ENCODE peak calls at places on chromosomes 5 and 9, in seven cellular contexts. One of them, this sample, is unnamed.

GRCh38 chr9:85056203-85056572 is 386.7 kb downstream of the NTRK2 start:
- DNase-seq in astrocyte: no peak
- DNase-seq in mammary epithelial cell: no peak
- DNase-seq in CD8-positive, alpha-beta T cell: no peak
- DNase-seq in lower lobe of right lung: no peak
- DNase-seq in thoracic aorta: no peak
- DNase-seq in brain microvascular endothelial cell: no peak
- DNase-seq in this sample: no peak

GRCh38 chr9:33620738-33621439 is 96.8 kb downstream of the ANKRD18B start:
- DNase-seq in lower lobe of right lung: no peak
- DNase-seq in astrocyte: peak
- DNase-seq in thoracic aorta: no peak
- DNase-seq in brain microvascular endothelial cell: peak
- DNase-seq in mammary epithelial cell: peak
- DNase-seq in CD8-positive, alpha-beta T cell: no peak
- DNase-seq in this sample: peak

GRCh38 chr9:30575691-30576090 is 1808.8 kb upstream of the ACO1 start:
- DNase-seq in astrocyte: no peak
- DNase-seq in lower lobe of right lung: no peak
- DNase-seq in CD8-positive, alpha-beta T cell: no peak
- DNase-seq in thoracic aorta: no peak
- DNase-seq in brain microvascular endothelial cell: no peak
- DNase-seq in mammary epithelial cell: no peak
- DNase-seq in this sample: no peak

GRCh38 chr5:124962735-124963134 is 216.3 kb upstream of the ZNF608 start:
- DNase-seq in brain microvascular endothelial cell: no peak
- DNase-seq in lower lobe of right lung: no peak
- DNase-seq in thoracic aorta: no peak
- DNase-seq in astrocyte: no peak
- DNase-seq in mammary epithelial cell: no peak
- DNase-seq in CD8-positive, alpha-beta T cell: no peak
- DNase-seq in this sample: no peak

GRCh38 chr5:142053434-142054253 is 40.8 kb upstream of the GNPDA1 start:
- DNase-seq in thoracic aorta: no peak
- DNase-seq in lower lobe of right lung: no peak
- DNase-seq in mammary epithelial cell: peak
- DNase-seq in CD8-positive, alpha-beta T cell: no peak
- DNase-seq in astrocyte: peak
- DNase-seq in brain microvascular endothelial cell: peak
- DNase-seq in this sample: no peak

GRCh38 chr5:133247881-133248642 is 196.2 kb downstream of the HSPA4 start:
- DNase-seq in brain microvascular endothelial cell: peak
- DNase-seq in thoracic aorta: no peak
- DNase-seq in mammary epithelial cell: no peak
- DNase-seq in astrocyte: no peak
- DNase-seq in lower lobe of right lung: peak
- DNase-seq in CD8-positive, alpha-beta T cell: no peak
- DNase-seq in this sample: no peak

GRCh38 chr9:136339173-136339957 is 12.0 kb downstream of the GPSM1 start:
- DNase-seq in mammary epithelial cell: peak
- DNase-seq in CD8-positive, alpha-beta T cell: peak
- DNase-seq in thoracic aorta: no peak
- DNase-seq in brain microvascular endothelial cell: no peak
- DNase-seq in lower lobe of right lung: peak
- DNase-seq in astrocyte: no peak
- DNase-seq in this sample: no peak

GRCh38 chr9:22030101-22030598 is 21.0 kb upstream of the CDKN2B start:
- DNase-seq in brain microvascular endothelial cell: peak
- DNase-seq in mammary epithelial cell: peak
- DNase-seq in astrocyte: peak
- DNase-seq in lower lobe of right lung: no peak
- DNase-seq in thoracic aorta: no peak
- DNase-seq in CD8-positive, alpha-beta T cell: no peak
- DNase-seq in this sample: no peak

GRCh38 chr5:76664065-76664464 is 40.9 kb upstream of the F2RL2 start:
- DNase-seq in astrocyte: no peak
- DNase-seq in lower lobe of right lung: no peak
- DNase-seq in thoracic aorta: no peak
- DNase-seq in brain microvascular endothelial cell: no peak
- DNase-seq in CD8-positive, alpha-beta T cell: no peak
- DNase-seq in mammary epithelial cell: no peak
- DNase-seq in this sample: no peak

GRCh38 chr5:180082633-180083420 is 11.3 kb upstream of the RNF130 start:
- DNase-seq in astrocyte: no peak
- DNase-seq in brain microvascular endothelial cell: no peak
- DNase-seq in thoracic aorta: no peak
- DNase-seq in CD8-positive, alpha-beta T cell: no peak
- DNase-seq in mammary epithelial cell: no peak
- DNase-seq in lower lobe of right lung: no peak
- DNase-seq in this sample: no peak

GRCh38 chr9:76255781-76256455 is 138.3 kb downstream of the RFK start:
- DNase-seq in astrocyte: peak
- DNase-seq in brain microvascular endothelial cell: peak
- DNase-seq in lower lobe of right lung: peak
- DNase-seq in CD8-positive, alpha-beta T cell: no peak
- DNase-seq in thoracic aorta: peak
- DNase-seq in mammary epithelial cell: peak
- DNase-seq in this sample: peak

GRCh38 chr5:39231705-39232525 is 12.6 kb upstream of the FYB1 start:
- DNase-seq in astrocyte: peak
- DNase-seq in brain microvascular endothelial cell: peak
- DNase-seq in CD8-positive, alpha-beta T cell: no peak
- DNase-seq in thoracic aorta: no peak
- DNase-seq in lower lobe of right lung: no peak
- DNase-seq in mammary epithelial cell: peak
- DNase-seq in this sample: peak

DNA sequence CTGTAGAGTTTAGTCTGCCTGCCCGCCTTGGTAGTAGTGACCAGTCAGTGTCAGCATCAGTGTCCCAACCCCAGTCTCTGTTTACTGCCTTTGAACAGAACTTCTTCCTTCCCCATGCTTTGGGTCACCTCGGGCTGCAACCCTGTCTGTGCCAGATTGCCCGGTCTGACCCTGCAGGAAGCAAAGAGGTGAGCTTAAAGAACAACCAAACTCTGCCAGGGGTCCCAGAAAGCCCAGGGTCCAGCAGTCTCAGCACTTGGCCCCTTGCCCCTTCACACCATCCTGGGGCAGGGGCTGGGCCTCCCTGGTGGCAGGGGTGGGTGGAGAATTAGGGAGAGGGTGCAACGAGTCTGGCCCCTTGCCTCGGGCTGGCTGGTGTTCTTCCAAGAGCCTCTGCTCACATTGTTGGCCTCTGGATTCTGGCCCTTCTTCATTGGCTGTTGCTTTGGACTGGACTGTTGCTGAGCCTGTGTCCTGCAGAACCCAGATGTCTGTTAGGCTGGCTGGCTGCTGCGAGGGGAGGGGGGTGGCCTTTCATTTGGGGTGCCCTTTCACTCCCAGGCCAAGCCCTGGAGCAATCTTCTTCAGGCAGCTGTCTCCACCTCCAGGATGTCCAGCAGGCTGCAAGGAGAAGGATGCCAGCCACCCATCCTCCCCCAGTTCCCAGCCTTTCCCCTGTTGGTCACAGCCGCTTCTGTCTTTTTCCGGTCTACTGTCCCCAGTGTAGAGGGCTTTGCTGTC is 51.2 kb downstream of the SAR1B start:
- DNase-seq in lower lobe of right lung: no peak
- DNase-seq in CD8-positive, alpha-beta T cell: no peak
- DNase-seq in astrocyte: no peak
- DNase-seq in thoracic aorta: no peak
- DNase-seq in mammary epithelial cell: no peak
- DNase-seq in brain microvascular endothelial cell: no peak
- DNase-seq in this sample: no peak
- H3K27ac ChIP-seq in lower lobe of right lung: peak
- H3K27ac ChIP-seq in CD8-positive, alpha-beta T cell: no peak
- H3K27ac ChIP-seq in astrocyte: no peak
- H3K27ac ChIP-seq in thoracic aorta: peak
- H3K27ac ChIP-seq in mammary epithelial cell: no peak
- H3K27ac ChIP-seq in brain microvascular endothelial cell: no peak
- H3K27ac ChIP-seq in this sample: no peak

GRCh38 chr9:82582693-82583092 is 480.2 kb downstream of the RASEF start:
- DNase-seq in CD8-positive, alpha-beta T cell: no peak
- DNase-seq in astrocyte: no peak
- DNase-seq in lower lobe of right lung: no peak
- DNase-seq in brain microvascular endothelial cell: no peak
- DNase-seq in mammary epithelial cell: no peak
- DNase-seq in thoracic aorta: no peak
- DNase-seq in this sample: no peak

GRCh38 chr9:82583524-82583923 is 479.4 kb downstream of the RASEF start:
- DNase-seq in thoracic aorta: no peak
- DNase-seq in astrocyte: no peak
- DNase-seq in mammary epithelial cell: no peak
- DNase-seq in brain microvascular endothelial cell: no peak
- DNase-seq in CD8-positive, alpha-beta T cell: no peak
- DNase-seq in lower lobe of right lung: no peak
- DNase-seq in this sample: no peak

GRCh38 chr9:82580921-82581320 is 482.0 kb downstream of the RASEF start:
- DNase-seq in brain microvascular endothelial cell: no peak
- DNase-seq in thoracic aorta: no peak
- DNase-seq in mammary epithelial cell: no peak
- DNase-seq in astrocyte: no peak
- DNase-seq in lower lobe of right lung: no peak
- DNase-seq in CD8-positive, alpha-beta T cell: no peak
- DNase-seq in this sample: no peak

GRCh38 chr9:82584349-82584846 is 478.5 kb downstream of the RASEF start:
- DNase-seq in brain microvascular endothelial cell: no peak
- DNase-seq in mammary epithelial cell: no peak
- DNase-seq in CD8-positive, alpha-beta T cell: no peak
- DNase-seq in astrocyte: peak
- DNase-seq in lower lobe of right lung: no peak
- DNase-seq in thoracic aorta: no peak
- DNase-seq in this sample: no peak

GRCh38 chr9:82581516-82581915 is 481.4 kb downstream of the RASEF start:
- DNase-seq in lower lobe of right lung: no peak
- DNase-seq in CD8-positive, alpha-beta T cell: no peak
- DNase-seq in mammary epithelial cell: no peak
- DNase-seq in thoracic aorta: no peak
- DNase-seq in brain microvascular endothelial cell: no peak
- DNase-seq in astrocyte: peak
- DNase-seq in this sample: no peak
- H3K27ac ChIP-seq in lower lobe of right lung: no peak
- H3K27ac ChIP-seq in CD8-positive, alpha-beta T cell: no peak
- H3K27ac ChIP-seq in mammary epithelial cell: no peak
- H3K27ac ChIP-seq in thoracic aorta: no peak
- H3K27ac ChIP-seq in brain microvascular endothelial cell: no peak
- H3K27ac ChIP-seq in astrocyte: no peak
- H3K27ac ChIP-seq in this sample: no peak

DNA sequence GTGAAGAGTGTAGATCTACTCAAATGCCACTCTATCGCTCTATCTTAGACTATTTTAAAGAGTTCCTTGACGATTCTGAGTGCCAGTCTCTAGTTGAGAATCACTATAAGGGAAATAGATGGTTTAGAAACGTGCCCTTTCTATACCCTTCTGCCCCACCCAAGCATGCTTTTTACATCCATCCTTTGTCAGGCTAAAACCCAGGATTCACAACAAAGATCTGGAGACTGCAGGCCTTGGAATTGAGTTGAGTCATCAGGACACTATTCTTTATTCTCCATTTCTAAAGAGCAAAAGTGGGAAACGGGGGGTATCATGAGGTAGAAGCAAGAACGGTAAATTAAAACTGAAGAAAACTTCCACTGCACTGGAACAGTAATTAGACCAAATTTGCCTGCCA is 48.7 kb downstream of the ELAVL2 start:
- DNase-seq in thoracic aorta: no peak
- DNase-seq in lower lobe of right lung: no peak
- DNase-seq in CD8-positive, alpha-beta T cell: no peak
- DNase-seq in mammary epithelial cell: no peak
- DNase-seq in brain microvascular endothelial cell: no peak
- DNase-seq in astrocyte: no peak
- DNase-seq in this sample: no peak
- H3K27ac ChIP-seq in thoracic aorta: no peak
- H3K27ac ChIP-seq in lower lobe of right lung: no peak
- H3K27ac ChIP-seq in CD8-positive, alpha-beta T cell: no peak
- H3K27ac ChIP-seq in mammary epithelial cell: no peak
- H3K27ac ChIP-seq in brain microvascular endothelial cell: no peak
- H3K27ac ChIP-seq in astrocyte: no peak
- H3K27ac ChIP-seq in this sample: no peak

GRCh38 chr9:120726484-120726883 is 12.2 kb upstream of the MEGF9 start:
- DNase-seq in CD8-positive, alpha-beta T cell: no peak
- DNase-seq in mammary epithelial cell: no peak
- DNase-seq in thoracic aorta: no peak
- DNase-seq in lower lobe of right lung: no peak
- DNase-seq in astrocyte: no peak
- DNase-seq in brain microvascular endothelial cell: no peak
- DNase-seq in this sample: no peak

GRCh38 chr9:120730661-120731514 is 16.6 kb upstream of the MEGF9 start:
- DNase-seq in lower lobe of right lung: peak
- DNase-seq in thoracic aorta: no peak
- DNase-seq in brain microvascular endothelial cell: peak
- DNase-seq in mammary epithelial cell: peak
- DNase-seq in astrocyte: peak
- DNase-seq in CD8-positive, alpha-beta T cell: no peak
- DNase-seq in this sample: peak

GRCh38 chr9:120733190-120733589 is 18.9 kb upstream of the MEGF9 start:
- DNase-seq in brain microvascular endothelial cell: peak
- DNase-seq in lower lobe of right lung: peak
- DNase-seq in CD8-positive, alpha-beta T cell: no peak
- DNase-seq in thoracic aorta: peak
- DNase-seq in mammary epithelial cell: no peak
- DNase-seq in astrocyte: peak
- DNase-seq in this sample: no peak

GRCh38 chr9:120734607-120735006 is 20.3 kb upstream of the MEGF9 start:
- DNase-seq in thoracic aorta: no peak
- DNase-seq in mammary epithelial cell: no peak
- DNase-seq in lower lobe of right lung: no peak
- DNase-seq in astrocyte: no peak
- DNase-seq in CD8-positive, alpha-beta T cell: no peak
- DNase-seq in brain microvascular endothelial cell: no peak
- DNase-seq in this sample: no peak

DNA sequence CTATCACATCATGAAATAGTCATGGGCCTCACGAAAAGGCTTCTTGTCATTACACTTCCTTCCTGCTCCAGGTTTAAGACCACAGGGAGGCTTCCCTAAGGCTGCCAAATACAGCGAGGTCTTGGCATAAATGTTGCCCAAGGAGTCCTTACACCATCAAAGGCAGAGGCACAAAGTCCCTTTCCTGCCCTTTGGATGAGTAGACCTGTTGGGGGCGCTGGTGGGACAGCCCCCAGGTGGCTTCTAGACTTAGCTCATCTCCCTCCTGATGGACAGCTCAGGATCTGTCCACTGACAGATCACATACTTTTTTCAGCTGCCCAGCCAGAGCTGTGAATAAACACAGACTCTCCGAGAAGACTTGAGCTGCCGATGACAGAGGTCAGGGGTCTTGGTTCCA is 15.5 kb upstream of the MEGF9 start:
- DNase-seq in thoracic aorta: no peak
- DNase-seq in brain microvascular endothelial cell: no peak
- DNase-seq in lower lobe of right lung: no peak
- DNase-seq in mammary epithelial cell: no peak
- DNase-seq in CD8-positive, alpha-beta T cell: no peak
- DNase-seq in astrocyte: no peak
- DNase-seq in this sample: no peak
- H3K27ac ChIP-seq in thoracic aorta: peak
- H3K27ac ChIP-seq in brain microvascular endothelial cell: no peak
- H3K27ac ChIP-seq in lower lobe of right lung: peak
- H3K27ac ChIP-seq in mammary epithelial cell: no peak
- H3K27ac ChIP-seq in CD8-positive, alpha-beta T cell: no peak
- H3K27ac ChIP-seq in astrocyte: no peak
- H3K27ac ChIP-seq in this sample: peak